ENCODE peak calls at places on chromosomes 6 and 20, in six cellular contexts. I is fibroblast of lung, K is AG09309, O is heart right ventricle, H is kidney epithelial cell, S is activated B cell treated with CpG ODN at 0.5 μM for 24 hours. J is an unnamed sample.

GRCh38 chr20:7094438-7094997 is 327.0 kb downstream of the BMP2 start:
- DNase-seq in O (peak), I (peak), H (no peak), K (no peak), S (no peak), J (no peak)

GRCh38 chr20:18092890-18093289 is 35.2 kb upstream of the OVOL2 start:
- DNase-seq in S (no peak), H (no peak), O (no peak), I (no peak), K (no peak), J (no peak)

GRCh38 chr6:156389296-156389695 is 387.9 kb upstream of the ARID1B start:
- DNase-seq in O (no peak), S (no peak), I (no peak), K (no peak), H (no peak), J (no peak)

GRCh38 chr6:139519571-139520031 is 145.2 kb upstream of the CITED2 start:
- DNase-seq in S (no peak), K (peak), I (peak), O (no peak), H (no peak), J (no peak)

GRCh38 chr20:50750145-50750671 is 18.8 kb downstream of the PARD6B start:
- DNase-seq in H (no peak), I (no peak), K (no peak), O (no peak), S (no peak), J (no peak)

GRCh38 chr20:13022401-13023170 is 13.8 kb downstream of the SPTLC3 start:
- DNase-seq in K (peak), H (peak), I (peak), O (no peak), S (no peak), J (no peak)

GRCh38 chr6:108518714-108519576 is 41.8 kb upstream of the FOXO3 start:
- DNase-seq in S (no peak), K (no peak), H (no peak), O (no peak), I (peak), J (no peak)

GRCh38 chr6:137725949-137726348 is 141.1 kb upstream of the TNFAIP3 start:
- DNase-seq in O (no peak), K (no peak), H (no peak), I (no peak), S (no peak), J (no peak)

GRCh38 chr6:153852481-153852880 is 186.6 kb upstream of the OPRM1 start:
- DNase-seq in H (no peak), S (no peak), K (no peak), O (no peak), I (no peak), J (no peak)

GRCh38 chr20:57883761-57884160 is 173.9 kb upstream of the PMEPA1 start:
- DNase-seq in S (no peak), O (no peak), H (no peak), I (no peak), K (no peak), J (no peak)

GRCh38 chr6:150124235-150124634 is 18.6 kb upstream of the PPP1R14C start:
- DNase-seq in S (no peak), H (no peak), O (no peak), I (no peak), K (no peak), J (no peak)

GRCh38 chr6:132937466-132937906 is 123.1 kb downstream of the RPS12 start:
- DNase-seq in H (peak), O (no peak), S (no peak), K (no peak), I (peak), J (no peak)
- TF ChIP-seq CTCF in H (peak), O (peak), S (no peak), K (peak), I (peak), J (peak)

GRCh38 chr6:107116923-107117417 is 1.7 kb upstream of the BEND3 start:
- DNase-seq in O (no peak), H (no peak), I (no peak), S (no peak), K (no peak), J (no peak)
- TF ChIP-seq CTCF in O (no peak), H (no peak), I (no peak), S (no peak), K (no peak), J (no peak)

DNA sequence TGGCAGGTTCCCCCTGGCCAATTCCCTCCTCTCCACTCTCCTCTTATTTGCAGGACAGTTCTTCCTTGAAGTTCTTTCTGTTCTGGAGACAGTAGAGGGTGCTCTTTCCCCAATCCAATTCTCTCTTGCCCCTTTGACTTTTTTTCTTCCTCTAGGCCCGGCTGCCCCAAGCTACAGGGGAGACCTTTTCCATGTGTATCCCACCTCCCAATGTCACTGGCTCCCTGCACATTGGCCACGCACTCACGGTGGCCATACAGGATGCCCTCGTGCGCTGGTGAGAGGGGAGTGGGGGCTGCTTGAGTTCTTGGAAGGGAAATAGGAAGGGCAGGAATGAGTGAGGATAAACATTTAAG is 1.5 kb downstream of the VARS2 start:
- DNase-seq in H (peak), I (peak), O (no peak), S (no peak), K (peak), J (no peak)
- TF ChIP-seq CTCF in H (peak), I (peak), O (peak), S (no peak), K (peak), J (peak)

GRCh38 chr20:44109951-44110361 is 77.0 kb downstream of the JPH2 start:
- DNase-seq in I (peak), H (no peak), S (no peak), K (no peak), O (no peak), J (no peak)
- TF ChIP-seq CTCF in I (no peak), H (no peak), S (no peak), K (peak), O (peak), J (no peak)